ENCODE peak calls at places on chromosomes 3 and 15, in five cellular contexts. G is uterus, A is neuronal stem cell, Q is MM.1S, L is colonic mucosa. W is an unnamed sample.

GRCh38 chr3:188052229-188052965 is 101.6 kb upstream of the LPP start:
- DNase-seq in G (peak; percentile 98), A (peak; percentile 35), Q (no peak), L (peak; percentile 57), W (peak; percentile 79)

GRCh38 chr3:169479314-169479939 is 184.1 kb downstream of the MECOM start:
- DNase-seq in G (no peak), A (no peak), Q (no peak), L (no peak), W (no peak)

GRCh38 chr15:90232196-90232595 is 1.5 kb downstream of the CIB1 start:
- DNase-seq in G (no peak), A (no peak), Q (no peak), L (no peak), W (no peak)

GRCh38 chr3:187850256-187851010 is 105.2 kb upstream of the BCL6 start:
- DNase-seq in G (no peak), A (no peak), Q (no peak), L (no peak), W (no peak)

GRCh38 chr3:179528786-179529185 is 33.9 kb upstream of the ACTL6A start:
- DNase-seq in G (no peak), A (no peak), Q (no peak), L (no peak), W (no peak)

GRCh38 chr3:38836561-38836960 is 20.5 kb upstream of the SCN10A start:
- DNase-seq in G (no peak), A (no peak), Q (no peak), L (no peak), W (no peak)

GRCh38 chr3:24323272-24323671 is 171.4 kb downstream of the THRB start:
- DNase-seq in G (no peak), A (no peak), Q (no peak), L (no peak), W (no peak)

GRCh38 chr3:168251371-168251770 is 155.6 kb upstream of the GOLIM4 start:
- DNase-seq in G (no peak), A (no peak), Q (peak; percentile 77), L (no peak), W (no peak)

GRCh38 chr15:38530113-38530512 is 34.5 kb downstream of the RASGRP1 start:
- DNase-seq in G (no peak), A (no peak), Q (no peak), L (no peak), W (no peak)

GRCh38 chr3:187858711-187859110 is 113.4 kb upstream of the BCL6 start:
- DNase-seq in G (no peak), A (no peak), Q (no peak), L (no peak), W (no peak)

GRCh38 chr15:40949756-40950207 is 3.5 kb upstream of the CHAC1 start:
- DNase-seq in G (no peak), A (no peak), Q (no peak), L (peak; percentile 60), W (no peak)

GRCh38 chr15:78691167-78691872 is 50.3 kb upstream of the CHRNB4 start:
- DNase-seq in G (no peak), A (no peak), Q (no peak), L (no peak), W (no peak)

GRCh38 chr15:42508263-42508690 is 12.8 kb downstream of the SNAP23 start:
- DNase-seq in G (peak; percentile 76), A (no peak), Q (no peak), L (no peak), W (no peak)

GRCh38 chr3:187788984-187789857 is 44.0 kb upstream of the BCL6 start:
- DNase-seq in G (no peak), A (no peak), Q (no peak), L (no peak), W (no peak)

GRCh38 chr3:160374472-160374871 is 24.6 kb downstream of the IFT80 start:
- DNase-seq in G (no peak), A (no peak), Q (no peak), L (no peak), W (no peak)

GRCh38 chr3:16498130-16498890 is 15.2 kb downstream of the RFTN1 start:
- DNase-seq in G (no peak), A (no peak), Q (no peak), L (no peak), W (no peak)

GRCh38 chr15:70853270-70853854 is 595 bp downstream of the LARP6 start:
- DNase-seq in G (peak; percentile 47), A (peak; percentile 39), Q (no peak), L (no peak), W (no peak)

GRCh38 chr3:134542287-134542686 is 56.4 kb downstream of the CEP63 start:
- DNase-seq in G (no peak), A (no peak), Q (no peak), L (no peak), W (no peak)

GRCh38 chr3:31544634-31545033 is 11.9 kb downstream of the STT3B start:
- DNase-seq in G (no peak), A (no peak), Q (no peak), L (no peak), W (no peak)

GRCh38 chr15:89898628-89899302 is 5.0 kb upstream of the AP3S2 start:
- DNase-seq in G (no peak), A (no peak), Q (peak; percentile 84), L (no peak), W (no peak)

GRCh38 chr3:27824312-27825200 is 102.4 kb upstream of the EOMES start:
- DNase-seq in G (no peak), A (no peak), Q (no peak), L (no peak), W (no peak)

GRCh38 chr15:88484781-88485246 is 17.3 kb downstream of the MRPS11 start:
- DNase-seq in G (no peak), A (peak; percentile 76), Q (no peak), L (no peak), W (no peak)

GRCh38 chr3:184771748-184772147 is 40.2 kb upstream of the VPS8 start:
- DNase-seq in G (no peak), A (no peak), Q (no peak), L (no peak), W (no peak)

GRCh38 chr15:96329403-96329981 is 1.0 kb upstream of the NR2F2 start:
- DNase-seq in G (no peak), A (no peak), Q (no peak), L (peak; percentile 19), W (no peak)

GRCh38 chr15:44706946-44707636 is 4.0 kb downstream of the PATL2 start:
- DNase-seq in G (no peak), A (no peak), Q (peak; percentile 2), L (peak; percentile 87), W (no peak)

DNA sequence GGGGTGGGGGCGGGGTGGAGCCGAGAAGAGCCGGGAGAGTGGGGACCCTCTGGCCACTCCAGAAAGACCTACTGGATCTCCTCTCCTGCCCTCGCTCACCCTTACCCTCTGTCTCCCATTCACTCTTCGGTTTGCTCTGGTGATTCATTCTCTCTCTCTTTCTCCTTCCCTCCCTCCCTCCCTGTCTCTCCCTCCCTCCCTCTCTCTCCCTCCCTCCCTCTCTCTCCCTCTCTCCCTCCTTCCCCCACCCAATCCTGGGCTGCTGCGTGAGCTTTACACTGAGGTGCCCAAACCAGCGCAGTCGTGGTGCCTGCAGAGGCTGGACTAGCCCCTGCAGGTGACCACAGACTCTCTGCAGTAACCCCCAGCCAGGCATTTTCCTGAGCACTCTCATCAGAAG is 32.2 kb upstream of the ADAMTS17 start:
- DNase-seq in G (peak; percentile 32), A (no peak), Q (no peak), L (no peak), W (no peak)
- H3K4me3 ChIP-seq in G (no peak overlapping the region), A (no peak overlapping the region), Q (no peak overlapping the region), L (no peak overlapping the region), W (peak overlapping the region; percentile 82)

GRCh38 chr15:59812185-59812870 is 123.2 kb upstream of the BNIP2 start:
- DNase-seq in G (no peak), A (no peak), Q (no peak), L (no peak), W (no peak)

GRCh38 chr15:59817834-59818233 is 128.7 kb upstream of the BNIP2 start:
- DNase-seq in G (no peak), A (no peak), Q (no peak), L (no peak), W (no peak)

GRCh38 chr15:59814409-59814808 is 125.3 kb upstream of the BNIP2 start:
- DNase-seq in G (no peak), A (no peak), Q (no peak), L (no peak), W (no peak)

DNA sequence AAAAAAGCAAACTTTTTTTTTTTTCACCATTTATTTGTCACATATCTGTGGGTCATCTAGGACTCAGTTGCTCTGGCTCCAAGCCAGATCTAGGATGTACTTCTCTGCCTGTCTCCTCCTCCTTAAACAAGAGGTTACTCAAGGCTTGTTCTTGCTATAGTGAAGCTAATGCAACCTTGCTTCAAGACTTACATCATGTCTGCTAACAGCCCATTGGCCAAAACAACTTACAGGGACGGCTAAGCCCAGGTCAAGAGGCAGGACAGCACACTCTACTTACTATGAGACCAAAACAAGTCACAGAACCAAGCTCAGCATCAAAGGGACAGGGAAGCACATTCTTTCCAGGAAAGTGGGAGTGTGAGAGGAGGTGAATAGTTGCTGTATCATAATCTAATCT is 123.8 kb upstream of the BNIP2 start:
- DNase-seq in G (no peak), A (no peak), Q (no peak), L (no peak), W (no peak)
- H3K27me3 ChIP-seq in G (peaks cover 3% of the 10 kb centered on the region), A (peaks cover 34% of the 10 kb centered on the region), Q (no peaks in the 10 kb centered on the region), L (no peaks in the 10 kb centered on the region), W (no peaks in the 10 kb centered on the region)

GRCh38 chr3:51396401-51396800 is 5.3 kb downstream of the RBM15B start:
- DNase-seq in G (no peak), A (no peak), Q (no peak), L (no peak), W (no peak)

GRCh38 chr3:51393564-51393963 is 2.5 kb downstream of the RBM15B start:
- DNase-seq in G (no peak), A (no peak), Q (no peak), L (no peak), W (no peak)

GRCh38 chr3:51395493-51396213 is 4.6 kb downstream of the RBM15B start:
- DNase-seq in G (no peak), A (no peak), Q (no peak), L (no peak), W (no peak)

GRCh38 chr3:51393096-51393495 is 2.0 kb downstream of the RBM15B start:
- DNase-seq in G (no peak), A (no peak), Q (no peak), L (no peak), W (no peak)

DNA sequence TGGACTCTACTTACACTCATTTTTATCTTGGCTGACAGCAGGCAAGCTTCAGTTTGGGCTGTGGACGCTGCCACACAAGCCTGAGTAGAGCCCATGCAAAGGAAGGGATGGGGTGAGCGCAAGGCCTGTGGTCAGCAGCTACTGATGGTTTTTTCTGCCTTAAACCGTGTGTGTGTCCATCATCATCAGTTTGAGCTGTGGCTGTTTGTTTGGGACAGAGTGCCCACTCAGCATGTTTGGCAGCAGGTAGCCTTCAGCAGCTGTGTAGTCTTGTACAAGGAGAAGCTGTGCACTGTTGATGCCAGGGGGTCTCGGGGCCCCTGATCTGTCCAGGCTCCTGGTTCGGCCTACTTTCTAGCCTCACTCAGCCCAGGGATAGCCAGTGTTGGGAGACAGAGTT is 3.5 kb downstream of the RBM15B start:
- DNase-seq in G (no peak), A (no peak), Q (no peak), L (no peak), W (no peak)
- H3K4me3 ChIP-seq in G (no peak overlapping the region), A (no peak overlapping the region), Q (no peak overlapping the region), L (no peak overlapping the region), W (no peak overlapping the region)

DNA sequence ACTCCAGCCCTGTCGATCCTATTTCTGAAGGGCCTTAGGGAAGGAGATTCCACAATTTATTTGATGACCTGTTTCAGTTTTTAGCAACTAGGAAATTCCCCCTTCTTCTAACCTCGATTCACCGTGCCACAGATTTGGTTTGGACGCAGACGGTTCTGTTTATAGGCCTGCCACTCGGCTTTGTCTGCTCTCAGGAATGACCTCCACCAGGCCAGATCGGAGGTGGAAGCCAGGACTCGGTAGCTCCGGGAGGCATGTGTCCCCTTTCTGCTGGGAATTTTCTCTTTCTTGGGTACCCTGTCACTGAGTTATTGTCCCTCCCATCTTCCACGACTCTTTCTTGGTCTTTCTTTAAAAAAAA is 85.5 kb upstream of the ETV5 start:
- DNase-seq in G (no peak), A (no peak), Q (no peak), L (no peak), W (no peak)
- H3K27me3 ChIP-seq in G (peaks cover 12% of the 10 kb centered on the region), A (peaks cover 82% of the 10 kb centered on the region), Q (no peaks in the 10 kb centered on the region), L (peaks cover 24% of the 10 kb centered on the region), W (no peaks in the 10 kb centered on the region)

W was measured in thoracic aorta.